ENCODE peak calls at places on chromosomes 1 and 21, in seven cellular contexts. Z, M, C, S, X, R and P are unnamed samples. For H3K27me3, the result is how much of the 10 kb centered on the place peaks cover.

GRCh38 chr1:43246466-43247213 is 23.1 kb upstream of the TMEM125 start:
- DNase-seq in Z (no peak), S (no peak), X (no peak), R (no peak), C (no peak), M (no peak), P (no peak)

GRCh38 chr1:155977607-155978324 is 581 bp downstream of the ARHGEF2 start:
- DNase-seq in S (no peak), C (peak), R (no peak), M (no peak), Z (peak), X (no peak), P (no peak)

GRCh38 chr1:201463071-201463552 is 5.9 kb downstream of the PHLDA3 start:
- DNase-seq in R (no peak), S (no peak), M (peak), Z (no peak), X (no peak), C (no peak), P (no peak)

GRCh38 chr21:32499249-32500055 is 85.9 kb downstream of the TCP10L start:
- DNase-seq in R (no peak), X (peak), C (no peak), Z (no peak), M (no peak), S (no peak), P (no peak)

GRCh38 chr1:119674835-119675289 is 26.8 kb upstream of the ZNF697 start:
- DNase-seq in C (no peak), R (peak), X (peak), S (peak), Z (peak), M (peak), P (no peak)

GRCh38 chr1:150558761-150559626 is 9.8 kb downstream of the ADAMTSL4 start:
- DNase-seq in S (no peak), Z (no peak), M (no peak), C (no peak), R (no peak), X (no peak), P (no peak)

GRCh38 chr1:212241445-212242287 is 43.5 kb upstream of the PPP2R5A start:
- DNase-seq in R (no peak), Z (no peak), M (no peak), X (no peak), C (no peak), S (no peak), P (no peak)

GRCh38 chr1:225771661-225772322 is 5.8 kb upstream of the SRP9 start:
- DNase-seq in Z (peak), R (no peak), S (no peak), M (no peak), X (no peak), C (no peak), P (no peak)

GRCh38 chr1:47569681-47570470 is 132.0 kb downstream of the FOXD2 start:
- DNase-seq in R (peak), X (peak), Z (no peak), C (peak), S (peak), M (peak), P (no peak)

GRCh38 chr1:24149854-24150227 is 6.9 kb upstream of the IL22RA1 start:
- DNase-seq in R (peak), C (no peak), S (no peak), Z (no peak), X (peak), M (no peak), P (no peak)

GRCh38 chr1:7261490-7261889 is 476.2 kb downstream of the CAMTA1 start:
- DNase-seq in R (no peak), Z (no peak), C (no peak), M (no peak), X (no peak), S (no peak), P (peak)

GRCh38 chr1:116475850-116476218 is 95.0 kb downstream of the CD58 start:
- DNase-seq in X (no peak), Z (no peak), C (no peak), S (no peak), R (no peak), M (no peak), P (no peak)

GRCh38 chr1:65339866-65340483 is 30.6 kb downstream of the DNAJC6 start:
- DNase-seq in M (peak), C (no peak), X (peak), R (no peak), Z (no peak), S (no peak), P (no peak)

DNA sequence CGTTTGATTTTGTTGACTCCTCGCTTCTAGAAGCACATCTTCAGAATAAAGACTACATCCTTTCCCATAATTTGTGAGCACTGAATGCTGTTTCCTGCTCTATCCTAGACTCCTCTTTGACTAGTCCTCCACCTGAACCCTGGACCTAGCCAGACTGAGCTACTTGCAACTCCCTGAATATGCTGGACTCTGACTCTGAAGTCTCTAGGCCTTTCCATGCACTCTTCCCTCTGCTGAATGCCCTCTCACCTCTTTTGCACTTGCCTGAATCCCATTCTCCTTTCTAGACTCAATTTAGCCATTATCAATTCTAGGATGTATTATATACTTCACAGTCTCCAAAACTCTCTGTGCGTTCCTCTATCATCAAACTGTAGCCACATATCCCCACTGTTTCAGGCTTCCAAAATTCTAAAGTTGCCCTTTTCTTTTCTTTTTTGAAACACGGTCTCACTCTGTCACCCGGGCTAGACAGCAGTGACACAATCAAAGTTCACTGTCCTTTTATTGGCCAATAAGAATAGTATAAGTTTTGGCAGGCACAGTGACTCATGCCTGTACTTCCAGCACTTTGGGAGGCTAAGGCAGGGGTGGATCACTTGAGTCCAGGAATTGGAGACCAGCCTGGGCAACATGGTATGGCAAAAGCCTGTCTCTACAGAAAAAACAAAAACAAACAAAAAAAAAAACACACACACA is 127.0 kb downstream of the LTN1 start:
- DNase-seq in X (no peak), C (no peak), Z (no peak), M (no peak), R (no peak), S (no peak), P (no peak)
- H3K27me3 ChIP-seq in X (under half), C (under half), Z (under half), M (under half), R (under half), S (under half), P (under half)

GRCh38 chr1:160636076-160636475 is 10.8 kb downstream of the SLAMF1 start:
- DNase-seq in R (no peak), S (no peak), Z (no peak), C (no peak), X (no peak), M (no peak), P (no peak)
- TF ChIP-seq POLR2A in R (no peak), S (no peak), Z (no peak), C (no peak), X (no peak), M (no peak), P (no peak)

DNA sequence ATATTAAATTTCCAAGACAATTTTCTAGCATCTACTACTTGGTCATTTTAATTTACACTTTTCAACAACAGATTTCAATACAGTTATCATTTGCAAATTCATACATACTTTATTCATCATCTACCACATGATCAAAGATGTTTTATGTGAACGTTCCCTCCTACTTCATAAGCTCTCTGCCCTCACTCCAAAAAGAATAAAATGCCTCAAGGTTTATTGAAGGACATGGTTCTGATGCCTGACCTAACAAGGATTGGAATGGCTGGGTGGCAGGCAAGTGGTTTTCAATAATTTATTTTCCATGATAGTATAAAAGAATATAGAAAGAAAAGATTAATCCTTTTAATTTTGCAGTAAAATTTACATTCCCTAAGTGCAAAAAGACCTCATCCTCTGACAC is 5.4 kb downstream of the CDKN2C start:
- DNase-seq in R (no peak), C (no peak), X (no peak), M (no peak), Z (no peak), S (no peak), P (no peak)
- H3K27me3 ChIP-seq in R (under half), C (under half), X (under half), M (under half), Z (under half), S (under half), P (under half)

DNA sequence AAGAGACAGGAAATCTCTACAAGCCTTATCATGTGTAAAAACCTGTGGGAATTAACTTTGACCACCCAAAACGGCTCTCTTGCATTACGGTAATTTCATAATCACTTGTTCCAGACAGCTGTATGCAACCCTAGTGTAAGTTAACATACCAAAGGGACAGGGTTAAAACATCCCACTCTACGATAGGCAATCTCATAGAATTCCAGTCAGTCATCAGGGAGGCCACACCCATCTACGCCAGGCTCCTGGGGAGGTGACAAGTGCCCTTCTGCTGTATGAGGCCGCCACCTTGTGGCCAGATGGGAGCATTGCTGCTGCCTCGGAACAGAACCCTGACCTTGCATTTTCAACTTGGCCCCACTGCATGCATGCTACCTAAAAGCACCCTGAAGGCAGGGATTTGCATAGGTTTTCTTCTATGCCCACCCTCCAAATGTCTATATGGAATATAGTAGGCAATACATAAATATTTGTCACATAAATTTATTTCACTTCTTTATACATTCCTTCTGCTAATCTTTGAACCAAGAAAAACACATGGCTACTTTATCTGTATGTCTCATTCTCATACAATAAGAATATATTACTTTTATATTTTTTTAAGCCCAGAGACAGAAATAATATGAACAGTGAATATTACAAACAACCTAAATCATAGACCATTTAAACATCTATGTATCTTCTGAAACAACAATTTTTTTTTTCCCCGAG is 12.6 kb downstream of the HSF2BP start:
- DNase-seq in Z (peak), X (peak), M (peak), R (peak), C (peak), S (peak), P (no peak)
- TF ChIP-seq POLR2A in Z (no peak), X (peak), M (no peak), R (no peak), C (no peak), S (no peak), P (no peak)

GRCh38 chr1:69568435-69569280 is 936 bp downstream of the LRRC7 start:
- DNase-seq in R (no peak), X (no peak), Z (no peak), M (no peak), S (no peak), C (no peak), P (no peak)
- H3K27me3 ChIP-seq in R (under half), X (under half), Z (under half), M (under half), S (under half), C (under half), P (under half)

GRCh38 chr1:180779584-180779983 is 133.1 kb upstream of the KIAA1614 start:
- DNase-seq in C (no peak), R (no peak), S (no peak), Z (no peak), M (no peak), X (no peak), P (no peak)

GRCh38 chr1:180785306-180785705 is 127.4 kb upstream of the KIAA1614 start:
- DNase-seq in S (no peak), M (no peak), X (peak), Z (no peak), C (no peak), R (no peak), P (no peak)

GRCh38 chr1:180778782-180779398 is 133.8 kb upstream of the KIAA1614 start:
- DNase-seq in R (no peak), C (no peak), X (no peak), Z (no peak), S (no peak), M (peak), P (no peak)

GRCh38 chr1:180785887-180786286 is 126.8 kb upstream of the KIAA1614 start:
- DNase-seq in X (no peak), C (no peak), Z (no peak), M (no peak), R (no peak), S (no peak), P (no peak)

GRCh38 chr1:180781718-180782117 is 131.0 kb upstream of the KIAA1614 start:
- DNase-seq in C (no peak), R (no peak), M (no peak), X (no peak), S (no peak), Z (no peak), P (no peak)
- TF ChIP-seq POLR2A in C (no peak), R (no peak), M (no peak), X (no peak), S (no peak), Z (no peak), P (no peak)